ENCODE peak calls at places on chromosomes 11 and 22, in four cellular contexts. Z is HCT116, O is HepG2, R is K562. W is an unnamed sample.

GRCh38 chr11:110112457-110112856 is 19.3 kb downstream of the ZC3H12C start:
- DNase-seq in Z (no peak), O (no peak), R (peak; percentile 62), W (no peak)

GRCh38 chr11:116179346-116179850 is 593.4 kb downstream of the BUD13 start:
- DNase-seq in Z (no peak), O (no peak), R (no peak), W (no peak)

GRCh38 chr11:31817621-31818493 is 6.7 kb upstream of the PAX6 start:
- DNase-seq in Z (no peak), O (no peak), R (no peak), W (no peak)

GRCh38 chr11:19713221-19714092 is 820 bp downstream of the NAV2 start:
- DNase-seq in Z (no peak), O (no peak), R (no peak), W (no peak)

GRCh38 chr11:47299078-47299477 is 29.1 kb downstream of the MADD start:
- DNase-seq in Z (no peak), O (no peak), R (no peak), W (no peak)

GRCh38 chr22:48659393-48659792 is 1168.3 kb downstream of the BRD1 start:
- DNase-seq in Z (no peak), O (no peak), R (no peak), W (no peak)

GRCh38 chr22:27880778-27881394 is 38.2 kb downstream of the PITPNB start:
- DNase-seq in Z (peak; percentile 47), O (peak; percentile 56), R (peak; percentile 58), W (peak; percentile 30)

GRCh38 chr11:67280341-67280790 is 8.7 kb upstream of the ANKRD13D start:
- DNase-seq in Z (no peak), O (no peak), R (no peak), W (no peak)

GRCh38 chr22:23774114-23774921 is 1.7 kb downstream of the MMP11 start:
- DNase-seq in Z (no peak), O (peak; percentile 85), R (no peak), W (no peak)

GRCh38 chr11:103494491-103494890 is 385.3 kb downstream of the DYNC2H1 start:
- DNase-seq in Z (no peak), O (no peak), R (no peak), W (no peak)

GRCh38 chr11:103659138-103659734 is 377.2 kb upstream of the DDI1 start:
- DNase-seq in Z (peak; percentile 15), O (no peak), R (no peak), W (no peak)

GRCh38 chr11:14713518-14714244 is 70.1 kb downstream of the PDE3B start:
- DNase-seq in Z (no peak), O (no peak), R (no peak), W (no peak)

GRCh38 chr11:122154227-122154626 is 38.2 kb upstream of the BLID start:
- DNase-seq in Z (no peak), O (no peak), R (no peak), W (no peak)

GRCh38 chr11:117807482-117808272 is 10.7 kb upstream of the DSCAML1 start:
- DNase-seq in Z (peak; percentile 38), O (no peak), R (peak; percentile 79), W (no peak)

GRCh38 chr11:2518112-2518982 is 73.5 kb downstream of the KCNQ1 start:
- DNase-seq in Z (no peak), O (no peak), R (no peak), W (no peak)

GRCh38 chr11:43579171-43579918 is 101.2 kb upstream of the HSD17B12 start:
- DNase-seq in Z (no peak), O (no peak), R (peak; percentile 57), W (no peak)
- H3K27me3 ChIP-seq in Z (peaks cover 5% of the 10 kb centered on the region), O (peaks cover 92% of the 10 kb centered on the region), R (peaks cover 83% of the 10 kb centered on the region), W (peaks cover 53% of the 10 kb centered on the region)

GRCh38 chr11:114796954-114797721 is 118.8 kb downstream of the NXPE2 start:
- DNase-seq in Z (no peak), O (no peak), R (no peak), W (no peak)
- H3K4me3 ChIP-seq in Z (no peak overlapping the region), O (no peak overlapping the region), R (no peak overlapping the region), W (no peak overlapping the region)

GRCh38 chr22:29956680-29957079 is 73.7 kb downstream of the MTMR3 start:
- DNase-seq in Z (no peak), O (no peak), R (no peak), W (no peak)
- TF ChIP-seq TCF7L2 in Z (no peak), O (no peak), R (no peak), W (no peak)

GRCh38 chr11:43582024-43582836 is 98.3 kb upstream of the HSD17B12 start:
- DNase-seq in Z (no peak), O (no peak), R (no peak), W (no peak)

GRCh38 chr11:43581370-43582023 is 99.0 kb upstream of the HSD17B12 start:
- DNase-seq in Z (no peak), O (no peak), R (no peak), W (no peak)

GRCh38 chr11:43582837-43583462 is 97.6 kb upstream of the HSD17B12 start:
- DNase-seq in Z (no peak), O (no peak), R (no peak), W (no peak)

GRCh38 chr11:43585877-43586608 is 94.5 kb upstream of the HSD17B12 start:
- DNase-seq in Z (no peak), O (no peak), R (peak; percentile 29), W (no peak)

DNA sequence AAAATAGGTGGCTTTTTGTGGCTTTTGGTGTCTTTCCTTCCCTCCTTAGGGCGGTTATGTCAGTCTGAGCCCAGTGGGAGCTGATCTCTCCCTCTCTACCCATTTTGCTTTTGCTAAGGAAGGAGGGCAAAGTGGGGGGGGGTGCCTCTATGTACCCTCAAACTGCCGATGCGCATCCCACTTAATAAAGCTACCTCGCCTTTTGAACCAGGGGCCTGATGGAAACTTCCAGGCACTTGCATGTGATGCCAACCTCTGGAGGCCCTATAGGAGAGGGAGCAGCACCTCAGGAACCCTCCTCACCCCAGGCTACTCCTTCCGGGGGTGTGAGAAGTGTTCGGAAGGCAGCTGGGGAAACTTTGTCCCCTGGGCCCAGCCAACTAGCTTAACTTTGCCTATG is 97.0 kb upstream of the HSD17B12 start:
- DNase-seq in Z (no peak), O (no peak), R (no peak), W (no peak)
- H3K27me3 ChIP-seq in Z (peaks cover 10% of the 10 kb centered on the region), O (peaks cover 55% of the 10 kb centered on the region), R (peaks cover 51% of the 10 kb centered on the region), W (peaks cover 15% of the 10 kb centered on the region)

GRCh38 chr22:42366815-42367581 is 65.2 kb downstream of the NFAM1 start:
- DNase-seq in Z (no peak), O (no peak), R (no peak), W (no peak)

GRCh38 chr22:42363851-42364250 is 68.4 kb downstream of the NFAM1 start:
- DNase-seq in Z (no peak), O (no peak), R (no peak), W (no peak)

GRCh38 chr22:42365942-42366660 is 66.1 kb downstream of the NFAM1 start:
- DNase-seq in Z (no peak), O (no peak), R (no peak), W (no peak)

GRCh38 chr22:42365337-42365865 is 66.8 kb downstream of the NFAM1 start:
- DNase-seq in Z (no peak), O (no peak), R (no peak), W (no peak)

DNA sequence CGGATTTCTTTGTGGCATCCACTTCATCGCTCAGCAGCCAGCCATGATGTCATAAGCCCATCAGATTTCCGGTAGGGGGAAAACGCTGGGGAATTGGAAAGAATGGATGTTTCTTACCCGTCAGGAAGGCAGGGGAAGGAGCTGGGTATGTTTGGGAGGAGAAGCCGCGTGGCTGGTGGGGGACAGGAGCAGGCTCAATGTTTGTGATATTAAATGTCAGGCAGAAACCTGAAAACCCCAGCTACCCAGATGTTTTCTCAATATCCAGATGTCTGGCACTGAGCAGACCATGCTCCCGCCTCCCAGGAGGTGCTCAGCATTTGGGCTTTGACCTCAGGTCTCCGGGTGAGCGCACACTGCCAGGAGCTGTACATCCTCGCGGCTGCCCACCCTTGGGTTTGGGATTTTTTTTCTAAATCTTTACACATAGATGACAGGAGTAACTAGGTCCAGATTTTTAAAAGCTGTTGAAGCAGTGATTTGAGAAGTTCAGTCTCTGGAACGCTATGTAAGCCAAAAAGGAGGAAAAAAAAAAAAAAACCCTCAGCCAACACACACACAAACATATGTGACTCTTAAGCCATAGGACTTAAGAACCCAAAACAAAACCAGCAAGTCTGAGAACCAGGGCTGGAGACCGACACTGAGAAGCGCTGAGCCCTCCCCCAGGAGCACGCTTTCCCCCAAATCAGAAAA is 67.4 kb downstream of the NFAM1 start:
- DNase-seq in Z (no peak), O (no peak), R (no peak), W (no peak)
- H3K4me3 ChIP-seq in Z (no peak overlapping the region), O (no peak overlapping the region), R (no peak overlapping the region), W (no peak overlapping the region)

GRCh38 chr11:120708511-120709183 is 197.1 kb downstream of the GRIK4 start:
- DNase-seq in Z (no peak), O (no peak), R (no peak), W (no peak)

GRCh38 chr11:120709808-120710207 is 198.3 kb downstream of the GRIK4 start:
- DNase-seq in Z (no peak), O (no peak), R (no peak), W (no peak)

GRCh38 chr11:120712014-120712413 is 200.5 kb downstream of the GRIK4 start:
- DNase-seq in Z (no peak), O (no peak), R (no peak), W (no peak)

GRCh38 chr11:120712862-120713770 is 201.6 kb downstream of the GRIK4 start:
- DNase-seq in Z (no peak), O (no peak), R (no peak), W (no peak)

GRCh38 chr11:120710354-120711187 is 199.0 kb downstream of the GRIK4 start:
- DNase-seq in Z (peak; percentile 41), O (peak; percentile 89), R (no peak), W (no peak)
- TF ChIP-seq TCF7L2 in Z (peak; percentile 98), O (peak; percentile 57), R (no peak), W (peak; percentile 77)